ENCODE peak calls at places on chromosomes 2 and 18, in eight cellular contexts. M is hepatocyte, Q is MM.1S, B is SK-N-SH, F is HCT116, H is GM23248, U is OCI-LY7, N is PC-3. T is an unnamed sample.

GRCh38 chr2:121071058-121071504 is 213.9 kb downstream of the TFCP2L1 start:
- DNase-seq in M (peak), Q (no peak), B (peak), F (peak), H (peak), U (peak), N (peak), T (peak)

GRCh38 chr2:148526509-148527346 is 117.8 kb upstream of the EPC2 start:
- DNase-seq in M (no peak), Q (no peak), B (no peak), F (no peak), H (no peak), U (no peak), N (no peak), T (no peak)

GRCh38 chr2:240231838-240232244 is 91.4 kb upstream of the OTOS start:
- DNase-seq in M (no peak), Q (no peak), B (no peak), F (no peak), H (no peak), U (no peak), N (no peak), T (no peak)

GRCh38 chr18:68735498-68736343 is 20.8 kb upstream of the TMX3 start:
- DNase-seq in M (peak), Q (peak), B (peak), F (peak), H (peak), U (peak), N (peak), T (peak)

GRCh38 chr18:52869349-52869923 is 529.4 kb downstream of the DCC start:
- DNase-seq in M (no peak), Q (no peak), B (peak), F (no peak), H (no peak), U (no peak), N (no peak), T (no peak)

GRCh38 chr2:15730545-15731212 is 139.0 kb downstream of the DDX1 start:
- DNase-seq in M (peak), Q (peak), B (peak), F (peak), H (peak), U (no peak), N (peak), T (no peak)

GRCh38 chr2:216195565-216195978 is 86.4 kb downstream of the XRCC5 start:
- DNase-seq in M (no peak), Q (no peak), B (no peak), F (no peak), H (peak), U (no peak), N (peak), T (no peak)

GRCh38 chr18:46148810-46149209 is 44.6 kb downstream of the HAUS1 start:
- DNase-seq in M (peak), Q (peak), B (peak), F (no peak), H (peak), U (peak), N (peak), T (peak)

GRCh38 chr2:74815955-74816354 is 18.0 kb upstream of the HK2 start:
- DNase-seq in M (no peak), Q (no peak), B (no peak), F (no peak), H (no peak), U (no peak), N (no peak), T (no peak)

GRCh38 chr18:49697757-49698595 is 115.4 kb downstream of the ACAA2 start:
- DNase-seq in M (no peak), Q (no peak), B (no peak), F (no peak), H (peak), U (no peak), N (peak), T (peak)

GRCh38 chr2:108324531-108325256 is 36.0 kb downstream of the SULT1C2 start:
- DNase-seq in M (no peak), Q (no peak), B (no peak), F (no peak), H (peak), U (no peak), N (peak), T (no peak)

GRCh38 chr18:38695559-38696270 is 1130.1 kb upstream of the CELF4 start:
- DNase-seq in M (peak), Q (no peak), B (no peak), F (no peak), H (peak), U (no peak), N (peak), T (no peak)

GRCh38 chr18:73045037-73045436 is 177.2 kb upstream of the NETO1 start:
- DNase-seq in M (no peak), Q (no peak), B (no peak), F (no peak), H (no peak), U (no peak), N (no peak), T (no peak)

GRCh38 chr2:183033951-183034350 is 4.3 kb downstream of the NCKAP1 start:
- DNase-seq in M (no peak), Q (no peak), B (no peak), F (no peak), H (no peak), U (no peak), N (no peak), T (no peak)

GRCh38 chr2:145652546-145652945 is 1132.6 kb upstream of the ZEB2 start:
- DNase-seq in M (peak), Q (no peak), B (no peak), F (no peak), H (no peak), U (no peak), N (no peak), T (no peak)

GRCh38 chr2:112692496-112692911 is 28.3 kb upstream of the NT5DC4 start:
- DNase-seq in M (peak), Q (peak), B (no peak), F (peak), H (peak), U (peak), N (peak), T (peak)

GRCh38 chr2:236825989-236826510 is 256.4 kb downstream of the ACKR3 start:
- DNase-seq in M (no peak), Q (no peak), B (no peak), F (no peak), H (no peak), U (no peak), N (no peak), T (no peak)

GRCh38 chr2:189824694-189825396 is 40.6 kb downstream of the PMS1 start:
- DNase-seq in M (no peak), Q (no peak), B (no peak), F (no peak), H (no peak), U (no peak), N (no peak), T (no peak)

DNA sequence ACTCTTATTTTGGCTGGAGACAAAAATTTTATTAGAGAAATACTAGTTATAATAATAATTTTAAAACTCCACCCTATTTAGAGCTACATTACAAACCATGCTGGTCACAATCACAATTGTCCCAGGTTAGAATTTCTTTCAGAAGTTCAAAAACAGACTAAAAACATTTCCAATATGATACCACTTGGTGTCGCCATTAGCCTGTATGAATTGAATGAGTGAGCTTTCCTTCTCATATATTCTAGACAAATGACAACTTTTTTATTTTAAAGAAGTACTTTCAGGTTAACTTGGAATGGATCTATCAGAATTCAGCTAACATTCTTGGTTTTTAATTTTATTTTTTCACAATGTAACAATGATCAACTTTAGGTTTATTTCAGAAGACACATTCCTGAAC is 48.0 kb downstream of the SERPINB8 start:
- DNase-seq in M (peak), Q (peak), B (no peak), F (peak), H (peak), U (peak), N (peak), T (peak)
- TF ChIP-seq EZH2phosphoT487 in M (no peak), Q (no peak), B (no peak), F (no peak), H (no peak), U (no peak), N (no peak), T (no peak)

DNA sequence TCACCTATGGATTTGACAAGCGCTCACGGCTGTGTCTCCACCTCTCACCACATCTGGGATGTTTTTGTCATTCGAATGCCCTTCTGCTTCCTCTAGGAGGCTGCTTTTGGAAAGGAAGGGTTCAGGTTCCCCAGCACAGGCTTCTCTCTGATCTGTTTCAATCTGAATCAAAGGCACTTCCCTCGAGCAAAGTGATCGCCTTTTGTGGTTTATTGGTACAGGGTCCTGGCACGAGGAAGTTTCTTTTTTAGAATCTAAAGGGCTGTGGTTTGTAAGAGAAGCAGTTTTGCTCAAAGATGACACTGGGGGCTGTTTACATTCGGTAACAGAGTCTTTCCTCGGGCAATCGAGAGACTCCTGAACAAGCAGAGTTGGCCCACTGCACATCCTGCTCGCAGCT is 145.0 kb downstream of the DAW1 start:
- DNase-seq in M (no peak), Q (no peak), B (no peak), F (no peak), H (no peak), U (no peak), N (no peak), T (peak)
- TF ChIP-seq EZH2phosphoT487 in M (no peak), Q (no peak), B (no peak), F (no peak), H (no peak), U (no peak), N (no peak), T (no peak)

DNA sequence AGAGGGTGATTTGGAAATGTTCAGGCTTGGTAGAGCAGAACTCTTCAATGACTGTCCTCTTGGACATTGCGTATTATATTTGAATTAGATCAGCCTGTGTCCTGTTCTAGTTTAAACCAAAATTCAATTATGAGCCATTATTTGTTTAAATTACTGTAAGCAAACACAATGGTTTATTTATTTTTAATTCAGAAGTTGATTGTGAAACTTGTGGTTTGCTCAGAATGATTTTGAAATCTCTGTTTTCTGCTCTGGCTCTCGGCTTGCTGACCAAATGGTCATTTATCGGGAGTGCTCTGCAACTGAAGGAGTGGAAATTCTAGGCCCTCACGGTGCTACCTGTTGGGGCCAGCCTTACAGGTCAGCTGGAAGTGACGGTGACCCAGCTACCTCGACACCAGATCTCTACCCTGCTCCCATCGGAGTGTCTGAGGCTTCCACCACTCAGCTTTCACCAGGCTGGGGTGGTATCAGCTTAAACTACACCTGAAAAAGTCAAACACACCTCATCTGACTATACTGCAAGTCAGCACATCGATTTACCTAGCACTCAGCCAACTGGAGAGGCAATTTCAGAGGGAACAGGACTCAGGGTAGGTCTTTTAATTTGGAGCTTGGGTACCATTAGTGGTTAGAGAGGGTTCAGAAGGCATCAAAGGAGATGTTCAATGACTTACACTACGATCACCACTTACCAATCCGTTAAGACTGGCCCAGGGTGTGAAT is 36.8 kb upstream of the GPD2 start:
- DNase-seq in M (peak), Q (no peak), B (peak), F (no peak), H (peak), U (no peak), N (peak), T (peak)
- TF ChIP-seq EZH2phosphoT487 in M (no peak), Q (no peak), B (no peak), F (no peak), H (no peak), U (no peak), N (no peak), T (no peak)

GRCh38 chr18:48230459-48231113 is 178.6 kb downstream of the ZBTB7C start:
- DNase-seq in M (peak), Q (peak), B (peak), F (peak), H (peak), U (peak), N (peak), T (peak)
- TF ChIP-seq EZH2phosphoT487 in M (no peak), Q (no peak), B (no peak), F (no peak), H (no peak), U (no peak), N (no peak), T (no peak)

DNA sequence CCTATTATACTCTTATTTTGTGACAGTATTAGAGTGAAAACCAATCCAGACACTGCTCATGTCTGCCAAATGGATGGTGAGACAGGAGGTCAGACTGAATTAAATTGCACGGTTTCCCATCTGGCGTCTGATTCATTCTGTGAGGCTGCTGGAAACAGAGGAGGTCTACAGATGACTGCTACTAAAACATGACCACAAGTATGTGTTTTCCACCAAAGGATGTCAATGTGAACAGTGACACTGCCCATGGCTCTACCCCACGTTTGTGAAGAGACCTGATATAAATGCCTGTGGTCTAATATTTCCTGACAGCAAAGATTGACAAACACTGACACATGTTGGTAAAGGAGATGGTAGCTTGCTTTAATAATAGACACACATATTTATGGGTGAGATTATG is 104.3 kb upstream of the ST6GAL2 start:
- DNase-seq in M (no peak), Q (no peak), B (no peak), F (no peak), H (peak), U (no peak), N (peak), T (no peak)
- TF ChIP-seq EZH2phosphoT487 in M (no peak), Q (no peak), B (no peak), F (no peak), H (peak), U (no peak), N (no peak), T (no peak)

GRCh38 chr18:55479656-55480420 is 108.2 kb downstream of the TCF4 start:
- DNase-seq in M (no peak), Q (no peak), B (no peak), F (no peak), H (no peak), U (no peak), N (no peak), T (no peak)
- TF ChIP-seq EZH2phosphoT487 in M (no peak), Q (no peak), B (no peak), F (no peak), H (no peak), U (no peak), N (no peak), T (no peak)

GRCh38 chr2:159873136-159873728 is 75.2 kb upstream of the CD302 start:
- DNase-seq in M (no peak), Q (no peak), B (no peak), F (no peak), H (no peak), U (peak), N (no peak), T (peak)

GRCh38 chr2:159875083-159875482 is 77.1 kb upstream of the CD302 start:
- DNase-seq in M (no peak), Q (no peak), B (no peak), F (no peak), H (no peak), U (no peak), N (no peak), T (peak)

GRCh38 chr2:159880729-159881128 is 82.7 kb upstream of the CD302 start:
- DNase-seq in M (no peak), Q (no peak), B (no peak), F (no peak), H (no peak), U (no peak), N (no peak), T (peak)

GRCh38 chr2:159882069-159882468 is 84.1 kb upstream of the CD302 start:
- DNase-seq in M (no peak), Q (no peak), B (peak), F (no peak), H (no peak), U (no peak), N (no peak), T (no peak)

GRCh38 chr2:159879061-159879604 is 81.1 kb upstream of the CD302 start:
- DNase-seq in M (no peak), Q (no peak), B (no peak), F (no peak), H (peak), U (no peak), N (peak), T (no peak)
- TF ChIP-seq EZH2phosphoT487 in M (no peak), Q (no peak), B (no peak), F (no peak), H (no peak), U (no peak), N (no peak), T (no peak)

DNA sequence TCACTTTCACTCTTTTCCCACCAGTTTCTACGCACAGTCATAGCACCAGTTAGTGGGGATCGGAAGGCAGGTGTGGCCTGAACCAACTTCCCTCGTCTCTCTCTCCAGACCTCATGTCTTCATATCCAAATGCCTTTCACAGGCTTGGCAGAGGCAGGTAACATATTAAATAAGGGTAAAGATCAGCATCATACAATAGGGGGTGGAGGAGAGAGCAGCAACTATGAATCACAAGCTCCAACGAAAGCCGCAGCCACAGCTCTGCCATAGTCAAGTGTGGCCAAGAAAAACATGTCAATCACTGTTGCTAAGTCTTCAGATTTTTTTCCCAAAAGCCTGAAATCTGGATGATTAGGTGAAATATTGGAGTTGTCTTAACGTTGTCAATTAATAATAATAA is 40.3 kb downstream of the AP1S3 start:
- DNase-seq in M (no peak), Q (no peak), B (no peak), F (peak), H (no peak), U (no peak), N (peak), T (no peak)
- TF ChIP-seq EZH2phosphoT487 in M (no peak), Q (no peak), B (no peak), F (no peak), H (no peak), U (no peak), N (no peak), T (no peak)

T was measured in GM23338.